ENCODE peak calls at places on chromosomes 6 and 20, in six cellular contexts. P is type B pancreatic cell, B is neural progenitor cell, V is germinal center, A is epithelial cell of esophagus, M is cardiac fibroblast. I is an unnamed sample.

GRCh38 chr6:155117266-155117665 is 122.2 kb downstream of the TIAM2 start:
- DNase-seq in M (peak), V (no peak), B (no peak), A (no peak), P (no peak), I (peak)

GRCh38 chr6:41039060-41039998 is at the start of gene UNC5CL:
- DNase-seq in B (peak), V (peak), P (no peak), A (peak), M (peak), I (peak)

GRCh38 chr20:9140172-9140760 is 71.4 kb downstream of the PLCB4 start:
- DNase-seq in A (no peak), P (no peak), V (no peak), M (no peak), B (no peak), I (no peak)

GRCh38 chr6:39210437-39210836 is 18.8 kb downstream of the KCNK5 start:
- DNase-seq in P (no peak), B (no peak), V (no peak), A (no peak), M (no peak), I (peak)

GRCh38 chr20:22574545-22575086 is 9.8 kb downstream of the FOXA2 start:
- DNase-seq in A (no peak), P (no peak), M (no peak), V (no peak), B (no peak), I (no peak)

GRCh38 chr6:85390775-85391174 is 59.1 kb upstream of the NT5E start:
- DNase-seq in M (peak), V (no peak), A (peak), B (no peak), P (no peak), I (peak)

GRCh38 chr20:37692447-37693166 is 1.2 kb upstream of the CTNNBL1 start:
- DNase-seq in B (no peak), A (no peak), P (no peak), M (no peak), V (no peak), I (no peak)

GRCh38 chr20:61186771-61187170 is 65.3 kb upstream of the CDH4 start:
- DNase-seq in A (no peak), P (no peak), B (no peak), V (no peak), M (peak), I (no peak)

GRCh38 chr20:38208088-38208487 is 43.0 kb upstream of the TGM2 start:
- DNase-seq in V (no peak), A (peak), P (no peak), M (no peak), B (no peak), I (no peak)

GRCh38 chr6:133854167-133854632 is 34.7 kb upstream of the TCF21 start:
- DNase-seq in A (no peak), B (peak), V (no peak), M (no peak), P (no peak), I (no peak)

GRCh38 chr20:3660262-3661059 is 2.7 kb downstream of the GFRA4 start:
- DNase-seq in M (no peak), A (no peak), V (no peak), B (no peak), P (peak), I (no peak)